ENCODE peak calls at places on chromosomes 16 and 17, in six cellular contexts. R is stimulated activated CD8-positive, alpha-beta memory T cell treated with anti-CD3 and anti-CD28 coated beads, Interleukin-7, amount 100 ng/mL, for 1 hour; J is right cardiac atrium; D is hepatic stellate cell; T is T1000; O is EL. V is an unnamed sample.

GRCh38 chr17:31390426-31390747 is 1.1 kb upstream of the RAB11FIP4 start:
- DNase-seq in R (no peak), J (no peak), D (no peak), T (no peak), O (no peak), V (no peak)

GRCh38 chr16:79651363-79651762 is 50.8 kb upstream of the MAF start:
- DNase-seq in R (no peak), J (peak; percentile 82), D (peak; percentile 41), T (no peak), O (peak; percentile 33), V (peak; percentile 94)

GRCh38 chr17:45719335-45720071 is 64.6 kb upstream of the CRHR1 start:
- DNase-seq in R (no peak), J (no peak), D (peak; percentile 74), T (no peak), O (peak; percentile 86), V (peak; percentile 88)

GRCh38 chr17:72122668-72123495 is 2.1 kb downstream of the SOX9 start:
- DNase-seq in R (no peak), J (peak; percentile 72), D (peak; percentile 74), T (peak; percentile 45), O (peak; percentile 69), V (peak; percentile 51)

GRCh38 chr17:47621293-47622178 is 28.2 kb upstream of the KPNB1 start:
- DNase-seq in R (no peak), J (peak; percentile 71), D (peak; percentile 79), T (peak; percentile 79), O (peak; percentile 95), V (peak; percentile 88)

GRCh38 chr17:20225162-20226115 is 216.3 kb downstream of the SPECC1 start:
- DNase-seq in R (no peak), J (no peak), D (no peak), T (no peak), O (no peak), V (no peak)

GRCh38 chr17:6126768-6127167 is 56.6 kb downstream of the WSCD1 start:
- DNase-seq in R (no peak), J (no peak), D (no peak), T (no peak), O (no peak), V (no peak)

GRCh38 chr17:39740357-39741111 is 2.8 kb downstream of the GRB7 start:
- DNase-seq in R (no peak), J (peak; percentile 52), D (peak; percentile 61), T (peak; percentile 50), O (peak; percentile 76), V (peak; percentile 94)

GRCh38 chr16:15682105-15682570 is 32.1 kb downstream of the NDE1 start:
- DNase-seq in R (no peak), J (no peak), D (peak; percentile 63), T (peak; percentile 37), O (peak; percentile 76), V (peak; percentile 72)

V was measured in mammary epithelial cell.